ENCODE peak calls at places on chromosomes 7 and 10, in five cellular contexts. O, P, G, S and M are unnamed samples.

GRCh38 chr10:97773096-97773495 is 1.3 kb upstream of the SFRP5 start:
- DNase-seq in O (no peak), P (no peak), G (no peak), S (no peak), M (no peak)

GRCh38 chr7:4842302-4843064 is 19.3 kb downstream of the PAPOLB start:
- DNase-seq in O (no peak), P (no peak), G (no peak), S (no peak), M (no peak)

GRCh38 chr7:13778967-13779366 is 210.5 kb downstream of the ETV1 start:
- DNase-seq in O (no peak), P (no peak), G (peak; percentile 40), S (no peak), M (no peak)

GRCh38 chr7:17313175-17313574 is 14.7 kb downstream of the AHR start:
- DNase-seq in O (no peak), P (no peak), G (no peak), S (no peak), M (no peak)

GRCh38 chr10:76051007-76051936 is 619.8 kb downstream of the LRMDA start:
- DNase-seq in O (no peak), P (no peak), G (no peak), S (no peak), M (peak; percentile 95)

GRCh38 chr7:135690566-135690965 is 28.3 kb downstream of the STMP1 start:
- DNase-seq in O (no peak), P (no peak), G (peak; percentile 34), S (no peak), M (no peak)

GRCh38 chr10:58898854-58899573 is 277.4 kb upstream of the PHYHIPL start:
- DNase-seq in O (no peak), P (no peak), G (no peak), S (no peak), M (no peak)

GRCh38 chr10:11454958-11455566 is 156.4 kb downstream of the USP6NL start:
- DNase-seq in O (no peak), P (no peak), G (no peak), S (no peak), M (no peak)

GRCh38 chr7:149310113-149310836 is 48.3 kb downstream of the ZNF783 start:
- DNase-seq in O (peak; percentile 71), P (no peak), G (peak; percentile 78), S (no peak), M (peak; percentile 56)

GRCh38 chr10:77049896-77050295 is 587.7 kb downstream of the KCNMA1 start:
- DNase-seq in O (no peak), P (no peak), G (peak; percentile 47), S (no peak), M (no peak)

GRCh38 chr7:92641921-92642511 is 51.8 kb upstream of the FAM133B start:
- DNase-seq in O (no peak), P (no peak), G (peak; percentile 84), S (no peak), M (no peak)

GRCh38 chr10:29828978-29829377 is 194.2 kb upstream of the SVIL start:
- DNase-seq in O (no peak), P (no peak), G (no peak), S (no peak), M (no peak)

GRCh38 chr7:105691029-105691691 is 109.9 kb upstream of the EFCAB10 start:
- DNase-seq in O (no peak), P (no peak), G (peak; percentile 16), S (no peak), M (no peak)

GRCh38 chr10:33901166-33901565 is 566.7 kb upstream of the NRP1 start:
- DNase-seq in O (no peak), P (no peak), G (peak; percentile 57), S (no peak), M (no peak)

GRCh38 chr7:137440434-137440830 is 96.9 kb upstream of the PTN start:
- DNase-seq in O (no peak), P (no peak), G (no peak), S (no peak), M (no peak)

GRCh38 chr7:21616796-21617436 is 74.1 kb downstream of the DNAH11 start:
- DNase-seq in O (no peak), P (no peak), G (peak; percentile 5), S (no peak), M (no peak)

GRCh38 chr10:100859204-100859763 is 53.5 kb upstream of the SLF2 start:
- DNase-seq in O (no peak), P (no peak), G (no peak), S (no peak), M (no peak)
- H3K27me3 ChIP-seq in O (peaks cover 54% of the 10 kb centered on the region), P (no peaks in the 10 kb centered on the region), G (peaks cover 16% of the 10 kb centered on the region), S (peaks cover 9% of the 10 kb centered on the region), M (no peaks in the 10 kb centered on the region)

GRCh38 chr10:103763374-103764202 is 91.8 kb downstream of the SH3PXD2A start:
- DNase-seq in O (peak; percentile 22), P (no peak), G (no peak), S (no peak), M (no peak)
- H3K4me3 ChIP-seq in O (no peak overlapping the region), P (no peak overlapping the region), G (no peak overlapping the region), S (no peak overlapping the region), M (no peak overlapping the region)

DNA sequence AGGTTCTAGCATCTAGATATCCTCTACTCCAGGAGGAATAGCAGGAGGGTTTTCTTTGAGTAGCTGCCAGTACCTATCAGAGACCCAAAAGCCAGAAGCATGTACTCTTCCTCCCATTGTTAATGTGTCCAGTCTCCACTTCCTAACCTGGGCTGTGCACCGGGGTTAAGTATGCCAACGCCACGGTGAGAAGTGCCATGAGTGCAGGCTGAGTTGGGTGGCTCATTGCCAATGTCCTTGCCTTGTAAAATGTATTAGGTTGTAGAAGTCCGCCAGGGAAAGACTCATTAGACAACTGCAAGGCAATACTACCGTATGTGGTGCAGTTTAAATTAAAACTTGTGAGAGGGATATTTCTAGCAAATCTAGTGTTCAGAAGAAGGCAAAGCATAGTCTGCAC is 55.0 kb upstream of the PRR15 start:
- DNase-seq in O (no peak), P (no peak), G (no peak), S (no peak), M (no peak)
- H3K36me3 ChIP-seq in O (no peaks in the 10 kb centered on the region), P (no peaks in the 10 kb centered on the region), G (no peaks in the 10 kb centered on the region), S (no peaks in the 10 kb centered on the region), M (peaks cover 3% of the 10 kb centered on the region)

DNA sequence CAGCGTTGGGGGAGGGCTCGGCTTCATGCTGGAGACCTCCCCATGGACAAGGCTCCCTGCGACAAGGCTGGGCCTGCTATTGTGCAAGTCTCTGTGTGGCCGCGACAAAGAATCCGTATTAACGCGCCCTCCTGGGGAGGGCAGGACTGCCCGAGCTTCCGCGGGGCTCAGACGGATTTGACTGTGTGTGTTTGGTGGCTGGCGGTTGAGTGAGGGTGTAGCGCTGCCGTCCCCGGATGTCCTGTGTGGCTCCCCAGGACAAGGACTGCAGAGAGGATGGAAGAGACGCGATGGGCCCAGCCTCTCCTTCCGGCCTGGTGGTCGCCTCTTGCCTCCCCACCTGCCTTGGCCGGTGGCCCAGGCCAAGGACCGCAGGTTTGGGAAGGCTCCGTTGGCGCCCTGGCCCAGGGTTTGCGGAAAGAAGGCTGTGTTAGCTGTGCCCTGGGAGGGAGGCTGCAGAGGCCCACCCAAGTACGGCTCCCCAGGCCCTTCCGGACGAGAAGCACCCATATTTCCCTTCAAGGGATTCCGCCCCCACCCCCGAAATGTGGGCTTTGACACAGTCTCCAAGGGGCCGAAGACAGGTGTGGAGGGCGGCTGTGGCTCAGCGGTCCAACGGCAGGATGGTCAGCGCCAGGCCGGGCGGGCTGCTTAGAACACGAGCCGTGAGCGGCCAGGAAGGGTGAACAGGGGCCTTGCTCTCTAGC is 2.3 kb downstream of the UNCX start:
- DNase-seq in O (no peak), P (no peak), G (no peak), S (no peak), M (no peak)
- H3K27me3 ChIP-seq in O (peaks cover 60% of the 10 kb centered on the region), P (no peaks in the 10 kb centered on the region), G (peaks cover 68% of the 10 kb centered on the region), S (peaks cover 80% of the 10 kb centered on the region), M (peaks cover 3% of the 10 kb centered on the region)

GRCh38 chr7:30116771-30117170 is 18.0 kb upstream of the MTURN start:
- DNase-seq in O (no peak), P (peak; percentile 79), G (no peak), S (peak; percentile 32), M (no peak)

GRCh38 chr7:30117886-30118285 is 16.9 kb upstream of the MTURN start:
- DNase-seq in O (no peak), P (no peak), G (no peak), S (no peak), M (no peak)

GRCh38 chr7:30113144-30113543 is 21.6 kb upstream of the MTURN start:
- DNase-seq in O (no peak), P (no peak), G (no peak), S (no peak), M (no peak)

GRCh38 chr7:30114536-30115258 is 20.1 kb upstream of the MTURN start:
- DNase-seq in O (no peak), P (no peak), G (no peak), S (no peak), M (no peak)

DNA sequence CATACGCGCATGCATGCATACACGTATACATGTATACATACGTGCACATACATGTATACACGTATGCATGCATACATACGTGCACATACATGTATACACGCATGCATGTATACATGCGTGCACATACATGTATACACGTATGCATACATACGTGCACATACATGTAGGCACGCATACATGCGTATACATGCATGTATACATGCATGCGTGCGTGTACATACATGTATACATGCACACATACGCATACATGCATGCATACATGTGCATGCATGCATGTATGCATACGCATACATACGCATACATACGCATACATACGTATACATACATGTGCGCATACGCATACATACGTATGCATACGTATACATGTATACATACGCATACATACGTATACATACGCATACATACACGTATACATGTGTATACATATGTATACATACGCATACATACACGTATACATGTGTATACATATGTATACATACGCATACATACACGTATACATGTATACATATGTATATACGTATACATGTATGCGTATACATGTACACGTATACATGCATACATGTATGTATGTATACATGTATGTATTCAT is 19.0 kb upstream of the MTURN start:
- DNase-seq in O (no peak), P (no peak), G (no peak), S (no peak), M (no peak)
- H3K4me3 ChIP-seq in O (no peak overlapping the region), P (no peak overlapping the region), G (no peak overlapping the region), S (no peak overlapping the region), M (no peak overlapping the region)